ENCODE peak calls at places on chromosome 15, in four cellular contexts. One of them, this sample, is unnamed.

GRCh38 chr15:81273200-81273599 is 50.7 kb downstream of the STARD5 start:
- DNase-seq in H9: no peak
- DNase-seq in neuronal stem cell: no peak
- DNase-seq in IMR-90: no peak
- DNase-seq in this sample: no peak

GRCh38 chr15:25789206-25789605 is 73.9 kb downstream of the ATP10A start:
- DNase-seq in H9: no peak
- DNase-seq in neuronal stem cell: no peak
- DNase-seq in IMR-90: peak
- DNase-seq in this sample: no peak

GRCh38 chr15:101323793-101324505 is 28.9 kb upstream of the SNRPA1 start:
- DNase-seq in neuronal stem cell: no peak
- DNase-seq in H9: no peak
- DNase-seq in IMR-90: no peak
- DNase-seq in this sample: no peak

GRCh38 chr15:78225783-78226541 is 8.4 kb downstream of the ACSBG1 start:
- DNase-seq in neuronal stem cell: no peak
- DNase-seq in H9: no peak
- DNase-seq in IMR-90: no peak
- DNase-seq in this sample: no peak

GRCh38 chr15:100140527-100141303 is 201.1 kb downstream of the ADAMTS17 start:
- DNase-seq in neuronal stem cell: no peak
- DNase-seq in H9: no peak
- DNase-seq in IMR-90: no peak
- DNase-seq in this sample: no peak

GRCh38 chr15:65211157-65211982 is at the start of gene CILP:
- DNase-seq in H9: no peak
- DNase-seq in IMR-90: peak
- DNase-seq in neuronal stem cell: no peak
- DNase-seq in this sample: no peak

GRCh38 chr15:38531509-38531908 is 33.1 kb downstream of the RASGRP1 start:
- DNase-seq in neuronal stem cell: no peak
- DNase-seq in H9: no peak
- DNase-seq in IMR-90: peak
- DNase-seq in this sample: no peak

GRCh38 chr15:80549712-80550111 is 145.4 kb upstream of the ABHD17C start:
- DNase-seq in H9: no peak
- DNase-seq in neuronal stem cell: no peak
- DNase-seq in IMR-90: no peak
- DNase-seq in this sample: no peak

GRCh38 chr15:33742807-33743206 is 225.5 kb upstream of the CHRM5 start:
- DNase-seq in H9: no peak
- DNase-seq in IMR-90: no peak
- DNase-seq in neuronal stem cell: no peak
- DNase-seq in this sample: no peak

GRCh38 chr15:36571301-36571700 is 8.1 kb upstream of the CDIN1 start:
- DNase-seq in H9: no peak
- DNase-seq in neuronal stem cell: no peak
- DNase-seq in IMR-90: peak
- DNase-seq in this sample: no peak

GRCh38 chr15:51181221-51181620 is 86.5 kb upstream of the TNFAIP8L3 start:
- DNase-seq in IMR-90: no peak
- DNase-seq in neuronal stem cell: no peak
- DNase-seq in H9: no peak
- DNase-seq in this sample: no peak

GRCh38 chr15:81302605-81303204 is 21.2 kb downstream of the STARD5 start:
- DNase-seq in IMR-90: no peak
- DNase-seq in neuronal stem cell: no peak
- DNase-seq in H9: no peak
- DNase-seq in this sample: no peak

GRCh38 chr15:32096867-32097266 is 66.6 kb downstream of the CHRNA7 start:
- DNase-seq in H9: peak
- DNase-seq in IMR-90: no peak
- DNase-seq in neuronal stem cell: no peak
- DNase-seq in this sample: peak

GRCh38 chr15:99486371-99487336 is 79.1 kb upstream of the MEF2A start:
- DNase-seq in neuronal stem cell: peak
- DNase-seq in H9: peak
- DNase-seq in IMR-90: peak
- DNase-seq in this sample: peak

GRCh38 chr15:101133751-101134261 is 118.0 kb downstream of the CHSY1 start:
- DNase-seq in IMR-90: no peak
- DNase-seq in H9: peak
- DNase-seq in neuronal stem cell: no peak
- DNase-seq in this sample: peak

GRCh38 chr15:39919740-39920509 is at the start of gene GPR176:
- DNase-seq in H9: peak
- DNase-seq in IMR-90: peak
- DNase-seq in neuronal stem cell: peak
- DNase-seq in this sample: peak

GRCh38 chr15:93141373-93141790 is 52.4 kb upstream of the RGMA start:
- DNase-seq in neuronal stem cell: no peak
- DNase-seq in IMR-90: no peak
- DNase-seq in H9: no peak
- DNase-seq in this sample: no peak

GRCh38 chr15:54840999-54841398 is 355.7 kb downstream of the RSL24D1 start:
- DNase-seq in IMR-90: no peak
- DNase-seq in H9: peak
- DNase-seq in neuronal stem cell: no peak
- DNase-seq in this sample: peak

GRCh38 chr15:74889390-74889881 is 406 bp upstream of the MPI start:
- DNase-seq in IMR-90: peak
- DNase-seq in H9: peak
- DNase-seq in neuronal stem cell: no peak
- DNase-seq in this sample: peak

GRCh38 chr15:94324835-94325767 is 93.7 kb downstream of the MCTP2 start:
- DNase-seq in IMR-90: no peak
- DNase-seq in neuronal stem cell: no peak
- DNase-seq in H9: no peak
- DNase-seq in this sample: peak

GRCh38 chr15:94323076-94323475 is 91.7 kb downstream of the MCTP2 start:
- DNase-seq in neuronal stem cell: no peak
- DNase-seq in IMR-90: no peak
- DNase-seq in H9: no peak
- DNase-seq in this sample: peak

GRCh38 chr15:94327356-94327936 is 96.1 kb downstream of the MCTP2 start:
- DNase-seq in neuronal stem cell: no peak
- DNase-seq in IMR-90: peak
- DNase-seq in H9: no peak
- DNase-seq in this sample: peak

GRCh38 chr15:94322141-94322540 is 90.8 kb downstream of the MCTP2 start:
- DNase-seq in neuronal stem cell: no peak
- DNase-seq in H9: no peak
- DNase-seq in IMR-90: peak
- DNase-seq in this sample: no peak

GRCh38 chr15:94324117-94324826 is 92.9 kb downstream of the MCTP2 start:
- DNase-seq in IMR-90: peak
- DNase-seq in H9: peak
- DNase-seq in neuronal stem cell: peak
- DNase-seq in this sample: peak
- H2BK120ac ChIP-seq in IMR-90: peak
- H2BK120ac ChIP-seq in H9: no peak
- H2BK120ac ChIP-seq in neuronal stem cell: no peak
- H2BK120ac ChIP-seq in this sample: no peak

DNA sequence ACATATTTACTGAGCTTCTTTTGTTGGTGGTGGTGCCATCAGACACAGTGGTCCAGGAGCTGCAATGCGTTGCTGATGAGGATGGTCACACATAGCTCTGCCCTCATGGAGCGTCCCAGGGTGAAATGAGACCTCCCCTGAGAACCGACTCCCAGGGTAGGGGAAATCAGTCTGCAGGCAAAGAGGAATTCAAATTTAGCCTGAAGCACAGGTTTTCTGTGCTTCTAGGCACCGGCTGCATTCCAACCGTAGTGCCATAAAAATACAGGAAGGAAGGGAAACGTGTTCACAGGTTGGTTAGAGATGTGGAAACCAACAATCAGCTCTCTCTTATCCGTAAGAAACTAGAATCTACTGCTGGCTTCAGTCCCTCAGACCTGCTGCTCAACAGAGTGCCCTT is 19.2 kb downstream of the SMAD3 start:
- DNase-seq in H9: no peak
- DNase-seq in neuronal stem cell: no peak
- DNase-seq in IMR-90: no peak
- DNase-seq in this sample: no peak
- H3K9ac ChIP-seq in H9: no peak
- H3K9ac ChIP-seq in neuronal stem cell: no peak
- H3K9ac ChIP-seq in IMR-90: peak
- H3K9ac ChIP-seq in this sample: no peak

GRCh38 chr15:72229947-72230196 is 1.1 kb downstream of the PKM start:
- DNase-seq in neuronal stem cell: no peak
- DNase-seq in H9: no peak
- DNase-seq in IMR-90: no peak
- DNase-seq in this sample: no peak
- H2BK120ac ChIP-seq in neuronal stem cell: peak
- H2BK120ac ChIP-seq in H9: no peak
- H2BK120ac ChIP-seq in IMR-90: peak
- H2BK120ac ChIP-seq in this sample: no peak

DNA sequence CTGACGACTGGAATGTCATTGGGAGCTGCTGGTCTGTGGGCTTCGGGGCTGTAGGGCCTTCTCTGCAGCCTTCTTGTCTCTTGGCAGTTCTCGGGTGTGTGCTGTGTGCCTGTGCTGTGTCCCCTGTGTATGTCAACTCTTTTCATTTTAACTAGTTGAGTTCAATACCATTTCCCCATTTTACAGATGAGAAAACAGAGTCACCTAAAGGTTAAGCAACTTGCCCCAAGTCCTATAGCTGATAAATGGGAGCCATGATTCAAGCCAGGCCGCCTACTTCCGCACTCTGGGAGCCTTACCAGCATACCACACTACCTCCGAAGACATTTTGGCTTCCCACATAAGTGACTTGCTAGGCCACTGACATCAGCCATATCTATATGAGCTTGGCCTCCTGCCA is 85.7 kb downstream of the FAM81A start:
- DNase-seq in neuronal stem cell: no peak
- DNase-seq in H9: no peak
- DNase-seq in IMR-90: no peak
- DNase-seq in this sample: no peak
- H3K9ac ChIP-seq in neuronal stem cell: no peak
- H3K9ac ChIP-seq in H9: no peak
- H3K9ac ChIP-seq in IMR-90: no peak
- H3K9ac ChIP-seq in this sample: no peak

GRCh38 chr15:85755471-85755870 is 39.3 kb downstream of the KLHL25 start:
- DNase-seq in IMR-90: no peak
- DNase-seq in neuronal stem cell: no peak
- DNase-seq in H9: peak
- DNase-seq in this sample: no peak
- H2BK120ac ChIP-seq in IMR-90: no peak
- H2BK120ac ChIP-seq in neuronal stem cell: no peak
- H2BK120ac ChIP-seq in H9: no peak
- H2BK120ac ChIP-seq in this sample: no peak

GRCh38 chr15:45637552-45638033 is 2.8 kb downstream of the SQOR start:
- DNase-seq in IMR-90: peak
- DNase-seq in H9: no peak
- DNase-seq in neuronal stem cell: no peak
- DNase-seq in this sample: no peak
- H3K9ac ChIP-seq in IMR-90: peak
- H3K9ac ChIP-seq in H9: no peak
- H3K9ac ChIP-seq in neuronal stem cell: no peak
- H3K9ac ChIP-seq in this sample: no peak